ENCODE peak calls at places on chromosome 7, in five cellular contexts. R, Y, T, C and G are unnamed samples.

GRCh38 chr7:39749177-39749576 is 125.8 kb downstream of the RALA start:
- DNase-seq in R (no peak), Y (no peak), T (no peak), C (no peak), G (no peak)

GRCh38 chr7:9031386-9031785 is 598.0 kb downstream of the NXPH1 start:
- DNase-seq in R (no peak), Y (no peak), T (no peak), C (no peak), G (no peak)

GRCh38 chr7:157622000-157622399 is 285.2 kb downstream of the DNAJB6 start:
- DNase-seq in R (no peak), Y (no peak), T (no peak), C (no peak), G (no peak)

GRCh38 chr7:116562529-116563121 is 37.8 kb downstream of the CAV1 start:
- DNase-seq in R (no peak), Y (no peak), T (no peak), C (no peak), G (no peak)

GRCh38 chr7:49001610-49002033 is 77.3 kb downstream of the CDC14C start:
- DNase-seq in R (peak), Y (no peak), T (peak), C (no peak), G (no peak)

GRCh38 chr7:86975914-86976313 is 83.5 kb downstream of the ELAPOR2 start:
- DNase-seq in R (no peak), Y (no peak), T (no peak), C (no peak), G (no peak)

GRCh38 chr7:152564656-152565055 is 111.3 kb downstream of the XRCC2 start:
- DNase-seq in R (no peak), Y (no peak), T (no peak), C (no peak), G (no peak)

GRCh38 chr7:69674701-69675182 is 76.5 kb downstream of the AUTS2 start:
- DNase-seq in R (no peak), Y (no peak), T (no peak), C (no peak), G (no peak)

GRCh38 chr7:116571037-116571436 is 46.2 kb downstream of the CAV1 start:
- DNase-seq in R (no peak), Y (no peak), T (no peak), C (no peak), G (no peak)

GRCh38 chr7:44971991-44972441 is 6.8 kb downstream of the MYO1G start:
- DNase-seq in R (no peak), Y (no peak), T (no peak), C (no peak), G (no peak)

GRCh38 chr7:117230276-117231046 is 92.4 kb downstream of the WNT2 start:
- DNase-seq in R (no peak), Y (no peak), T (no peak), C (no peak), G (no peak)

GRCh38 chr7:100503350-100503735 is 19.6 kb downstream of the NYAP1 start:
- DNase-seq in R (no peak), Y (no peak), T (peak), C (no peak), G (no peak)

GRCh38 chr7:151382079-151382885 is 27.6 kb downstream of the WDR86 start:
- DNase-seq in R (peak), Y (no peak), T (no peak), C (no peak), G (no peak)

GRCh38 chr7:80139179-80139578 is 4.5 kb downstream of the GNAI1 start:
- DNase-seq in R (no peak), Y (no peak), T (no peak), C (no peak), G (no peak)

GRCh38 chr7:28473567-28474266 is 61.4 kb downstream of the CREB5 start:
- DNase-seq in R (no peak), Y (no peak), T (no peak), C (no peak), G (no peak)

GRCh38 chr7:47807756-47808155 is 140.5 kb downstream of the PKD1L1 start:
- DNase-seq in R (peak), Y (no peak), T (no peak), C (no peak), G (no peak)

GRCh38 chr7:84302949-84303348 is 108.4 kb upstream of the SEMA3A start:
- DNase-seq in R (no peak), Y (no peak), T (no peak), C (no peak), G (no peak)

GRCh38 chr7:84113286-84113685 is 81.3 kb downstream of the SEMA3A start:
- DNase-seq in R (no peak), Y (no peak), T (no peak), C (no peak), G (no peak)

GRCh38 chr7:25118048-25118753 is 6.9 kb downstream of the CYCS start:
- DNase-seq in R (no peak), Y (no peak), T (no peak), C (no peak), G (no peak)
- TF ChIP-seq CTCF in R (no peak), Y (no peak), T (no peak), C (no peak), G (no peak)

DNA sequence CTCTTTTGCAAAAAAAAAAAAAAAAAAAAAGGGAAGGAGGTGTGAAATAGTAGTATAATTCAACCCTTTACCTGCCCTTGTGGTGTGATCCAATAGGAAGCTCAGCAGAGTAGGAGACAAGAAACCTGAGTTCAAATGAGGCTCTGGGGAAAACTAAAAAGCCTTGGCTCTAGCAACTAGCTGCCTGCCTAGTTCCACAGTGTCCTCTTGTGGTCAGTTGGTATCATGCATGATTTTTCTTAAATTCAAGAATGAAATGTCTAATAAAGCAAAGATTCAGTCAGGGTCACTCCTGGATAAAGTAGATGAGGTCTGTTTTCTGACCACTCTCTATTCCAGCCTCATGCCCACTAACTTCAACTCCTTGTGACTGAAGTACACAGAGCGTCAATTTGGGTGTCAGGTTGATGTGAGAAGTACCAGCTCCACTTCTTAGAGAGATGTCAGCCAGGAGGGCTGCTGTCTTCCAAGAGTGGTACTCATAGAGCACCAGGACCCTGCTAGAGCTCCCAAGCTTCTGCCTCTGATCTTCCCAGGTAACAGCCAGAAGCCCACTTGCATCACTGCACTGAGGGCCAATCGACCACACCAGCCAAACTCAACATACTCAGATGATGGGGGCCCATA is 10.5 kb downstream of the LSM5 start:
- DNase-seq in R (no peak), Y (no peak), T (peak), C (no peak), G (no peak)
- TF ChIP-seq CTCF in R (peak), Y (no peak), T (peak), C (no peak), G (peak)

DNA sequence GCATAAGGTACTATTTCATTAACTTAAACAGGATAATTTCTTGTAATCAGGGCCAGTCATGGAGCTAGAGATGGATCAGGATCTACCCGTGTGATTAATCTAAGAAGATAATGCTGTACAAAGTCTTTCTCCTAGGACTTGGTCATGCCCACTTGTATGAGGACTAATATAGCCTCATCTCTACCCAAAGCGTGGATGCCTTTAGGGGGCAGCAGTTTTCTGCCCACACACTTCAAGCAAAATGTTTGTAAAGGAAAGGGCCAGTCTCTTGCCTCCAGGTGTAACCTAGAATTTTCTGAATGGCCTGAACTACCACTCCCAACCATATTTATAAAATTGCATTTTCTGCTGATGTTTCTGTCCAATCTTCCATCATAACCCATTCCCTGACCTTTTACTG is 764.0 kb upstream of the IGFBP3 start:
- DNase-seq in R (no peak), Y (no peak), T (no peak), C (no peak), G (no peak)
- TF ChIP-seq CTCF in R (no peak), Y (no peak), T (no peak), C (no peak), G (no peak)

GRCh38 chr7:23597064-23597907 is at the start of gene CCDC126:
- DNase-seq in R (peak), Y (peak), T (peak), C (peak), G (peak)
- TF ChIP-seq CTCF in R (no peak), Y (no peak), T (no peak), C (no peak), G (no peak)

DNA sequence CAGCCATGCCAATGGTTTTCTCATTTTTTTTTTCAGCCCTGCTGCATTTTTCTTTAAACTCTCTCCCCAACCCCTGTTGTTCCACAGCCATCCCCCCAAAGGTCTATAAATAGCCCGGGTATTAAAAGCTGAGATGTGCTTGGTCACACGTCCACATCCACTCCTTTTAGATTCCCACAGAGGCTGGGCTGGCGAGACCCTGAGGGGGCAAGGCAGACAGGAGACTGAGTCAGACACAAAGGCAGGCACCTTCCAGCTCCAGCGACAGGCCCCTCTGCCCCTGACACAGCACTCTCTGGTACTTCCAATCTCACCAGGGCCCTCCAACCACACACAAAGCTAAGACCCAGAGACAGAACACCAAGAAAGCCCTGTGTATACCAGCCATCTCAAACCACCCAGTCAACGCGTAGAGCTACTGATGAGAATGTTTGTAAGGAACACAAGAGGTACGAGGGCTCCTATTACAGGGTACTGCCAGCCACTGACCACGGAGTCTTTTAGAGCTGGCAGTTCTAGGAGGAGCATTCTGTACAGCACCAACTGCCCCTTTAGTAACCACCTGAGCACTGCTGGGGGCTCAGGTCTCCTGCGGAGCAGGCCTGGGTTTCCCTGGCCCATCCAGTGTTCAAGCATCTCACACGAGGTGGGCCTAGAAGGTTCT is 64.2 kb upstream of the DDC start:
- DNase-seq in R (no peak), Y (peak), T (no peak), C (no peak), G (no peak)
- TF ChIP-seq CTCF in R (no peak), Y (no peak), T (no peak), C (no peak), G (no peak)

GRCh38 chr7:149788300-149788851 is 15.0 kb upstream of the ZNF467 start:
- DNase-seq in R (no peak), Y (no peak), T (no peak), C (no peak), G (no peak)

GRCh38 chr7:149785402-149785801 is 12.0 kb upstream of the ZNF467 start:
- DNase-seq in R (no peak), Y (no peak), T (no peak), C (no peak), G (no peak)

GRCh38 chr7:149785983-149786382 is 12.6 kb upstream of the ZNF467 start:
- DNase-seq in R (no peak), Y (no peak), T (no peak), C (no peak), G (no peak)

GRCh38 chr7:149789101-149789500 is 15.7 kb upstream of the ZNF467 start:
- DNase-seq in R (no peak), Y (no peak), T (no peak), C (no peak), G (no peak)

DNA sequence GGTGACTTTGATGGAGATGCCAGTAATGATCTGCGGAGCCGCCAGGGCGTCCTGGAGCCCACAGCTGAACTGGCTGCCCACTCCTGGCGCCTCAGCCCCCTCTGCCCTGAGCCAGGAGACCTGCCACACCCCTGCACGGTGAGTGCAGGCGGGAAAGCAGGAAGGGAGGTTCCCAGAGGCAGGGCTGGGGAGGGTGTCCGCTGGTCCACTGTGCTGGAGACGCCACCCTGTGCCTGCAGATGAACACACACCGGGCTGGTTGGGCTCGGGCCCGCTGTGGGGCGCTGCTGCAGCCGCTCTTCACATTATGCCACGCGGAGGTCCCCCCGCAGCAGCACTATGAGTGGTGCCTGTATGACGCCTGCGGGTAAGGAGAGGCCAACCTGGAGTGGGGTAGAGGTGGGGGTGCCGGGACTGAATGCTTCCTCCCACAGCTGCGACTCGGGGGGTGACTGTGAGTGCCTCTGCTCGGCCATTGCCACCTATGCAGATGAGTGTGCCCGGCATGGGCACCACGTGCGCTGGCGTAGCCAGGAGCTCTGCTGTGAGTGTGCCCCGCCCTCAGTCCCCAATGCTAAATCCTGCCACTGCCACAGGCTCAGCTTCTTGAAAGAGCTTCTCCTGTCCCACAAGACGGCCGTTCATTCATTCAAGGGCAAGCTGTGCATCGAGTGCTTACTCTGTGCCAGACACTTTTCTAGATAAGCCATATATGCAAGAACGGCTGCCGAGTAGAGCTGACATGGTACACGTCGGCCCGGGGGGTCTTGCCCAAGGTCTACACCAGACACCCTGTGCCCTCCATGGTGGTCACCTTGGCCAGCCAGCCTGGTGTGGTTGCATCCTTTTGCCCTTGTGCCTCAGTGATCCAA is 14.3 kb upstream of the ZNF467 start:
- DNase-seq in R (no peak), Y (no peak), T (no peak), C (no peak), G (no peak)
- TF ChIP-seq CTCF in R (no peak), Y (no peak), T (peak), C (no peak), G (no peak)

DNA sequence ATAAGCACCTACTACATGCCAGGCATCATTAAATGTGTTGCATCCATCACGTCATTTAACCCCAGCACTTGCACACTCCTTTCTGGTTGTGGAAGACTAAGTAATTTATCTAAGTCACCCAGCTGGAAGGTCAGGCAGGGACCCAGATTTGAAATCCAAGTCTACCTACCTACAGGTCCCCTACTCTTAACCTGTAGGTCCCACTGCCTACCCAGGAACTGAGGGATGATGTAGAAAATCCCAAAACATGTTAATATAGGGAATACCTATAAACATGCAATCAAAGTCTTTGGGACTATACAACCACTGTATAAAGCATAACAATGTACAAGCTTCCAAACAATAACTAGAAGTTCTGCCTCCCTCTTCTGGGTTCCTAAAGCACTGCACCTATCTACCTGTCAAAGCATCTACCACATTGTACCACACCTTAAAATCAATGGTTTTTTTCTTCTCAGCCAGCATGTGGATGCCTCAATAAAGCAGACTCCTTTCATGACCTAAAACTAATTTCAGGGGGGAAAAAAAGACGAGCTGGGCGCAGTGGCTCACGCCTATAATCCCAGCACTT is 5.6 kb downstream of the IL6 start:
- DNase-seq in R (no peak), Y (no peak), T (no peak), C (no peak), G (no peak)
- TF ChIP-seq CTCF in R (no peak), Y (no peak), T (peak), C (no peak), G (no peak)

DNA sequence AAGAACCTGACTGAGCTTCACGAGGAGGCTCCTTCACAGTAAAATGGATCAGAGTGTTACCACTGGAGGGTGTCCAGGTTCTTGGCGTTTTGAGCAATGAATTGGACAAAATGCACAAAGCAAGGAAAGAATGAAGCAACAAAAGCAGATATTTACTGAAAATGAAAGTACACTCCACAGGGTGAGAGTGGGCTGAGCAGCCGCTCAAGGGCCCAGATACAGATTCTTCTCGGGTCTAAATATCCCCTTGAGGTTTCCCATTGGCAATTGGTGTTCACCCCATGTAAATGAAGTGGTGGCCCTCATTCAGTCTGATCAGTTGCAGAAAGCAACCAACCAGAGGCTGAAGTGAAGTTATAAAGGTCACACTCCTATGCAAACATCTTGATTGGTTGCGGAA is 214.7 kb upstream of the SH2B2 start:
- DNase-seq in R (no peak), Y (no peak), T (no peak), C (no peak), G (no peak)
- TF ChIP-seq CTCF in R (no peak), Y (no peak), T (no peak), C (no peak), G (no peak)